ENCODE peak calls at places on chromosomes 13 and 19, in four cellular contexts. E is A549, A is K562, B is HepG2. Z is an unnamed sample.
A peak's percentile ranks its signal among the peaks of the same experiment; 100 is the strongest.

GRCh38 chr13:98998831-98999634 is 21.2 kb upstream of the DOCK9 start:
- DNase-seq in E (no peak), A (peak; percentile 14), B (no peak), Z (peak; percentile 41)

GRCh38 chr13:97276862-97277269 is 54.7 kb downstream of the MBNL2 start:
- DNase-seq in E (no peak), A (no peak), B (no peak), Z (no peak)

GRCh38 chr13:112966776-112967175 is 2.2 kb upstream of the MCF2L start:
- DNase-seq in E (no peak), A (no peak), B (no peak), Z (no peak)

GRCh38 chr13:95137096-95137495 is 164.2 kb downstream of the ABCC4 start:
- DNase-seq in E (no peak), A (no peak), B (no peak), Z (no peak)

GRCh38 chr19:46943150-46943946 is 76.3 kb upstream of the NPAS1 start:
- DNase-seq in E (no peak), A (no peak), B (peak; percentile 83), Z (no peak)

GRCh38 chr13:76745246-76746200 is 140.7 kb downstream of the KCTD12 start:
- DNase-seq in E (no peak), A (no peak), B (no peak), Z (peak; percentile 59)

GRCh38 chr13:41268764-41269163 is 5.4 kb upstream of the MTRF1 start:
- DNase-seq in E (no peak), A (peak; percentile 20), B (no peak), Z (no peak)

GRCh38 chr19:50329146-50329925 is at the start of gene KCNC3:
- DNase-seq in E (peak; percentile 99), A (peak; percentile 100), B (peak; percentile 100), Z (peak; percentile 83)

GRCh38 chr19:54804101-54804500 is 691 bp downstream of the KIR2DL4 start:
- DNase-seq in E (no peak), A (no peak), B (no peak), Z (no peak)

GRCh38 chr19:36115453-36116343 is at the start of gene TBCB:
- DNase-seq in E (peak; percentile 86), A (peak; percentile 82), B (peak; percentile 25), Z (no peak)

GRCh38 chr13:41019578-41020347 is 647 bp upstream of the ELF1 start:
- DNase-seq in E (no peak), A (no peak), B (peak; percentile 80), Z (no peak)

GRCh38 chr13:27918041-27918917 is 1.5 kb upstream of the PDX1 start:
- DNase-seq in E (no peak), A (no peak), B (no peak), Z (no peak)

GRCh38 chr19:7986321-7987083 is 18.9 kb downstream of the ELAVL1 start:
- DNase-seq in E (no peak), A (no peak), B (no peak), Z (no peak)

GRCh38 chr13:25901460-25902376 is 150.1 kb downstream of the SHISA2 start:
- DNase-seq in E (no peak), A (no peak), B (peak; percentile 33), Z (peak; percentile 75)

GRCh38 chr13:33489563-33489962 is 204.0 kb upstream of the STARD13 start:
- DNase-seq in E (no peak), A (no peak), B (no peak), Z (no peak)
- TF ChIP-seq POLR2AphosphoS2 in E (no peak), A (no peak), B (no peak), Z (no peak)

GRCh38 chr19:39424934-39425333 is 10.8 kb downstream of the RPS16 start:
- DNase-seq in E (no peak), A (no peak), B (no peak), Z (no peak)

GRCh38 chr19:39425744-39426143 is 10.0 kb downstream of the RPS16 start:
- DNase-seq in E (no peak), A (no peak), B (no peak), Z (no peak)

GRCh38 chr19:39428309-39429112 is 7.2 kb downstream of the RPS16 start:
- DNase-seq in E (peak; percentile 81), A (no peak), B (peak; percentile 66), Z (no peak)

GRCh38 chr19:39427707-39428106 is 8.0 kb downstream of the RPS16 start:
- DNase-seq in E (no peak), A (no peak), B (no peak), Z (no peak)

GRCh38 chr19:39426170-39426569 is 9.6 kb downstream of the RPS16 start:
- DNase-seq in E (no peak), A (no peak), B (no peak), Z (no peak)
- TF ChIP-seq POLR2AphosphoS2 in E (peak; percentile 39), A (no peak), B (no peak), Z (no peak)

DNA sequence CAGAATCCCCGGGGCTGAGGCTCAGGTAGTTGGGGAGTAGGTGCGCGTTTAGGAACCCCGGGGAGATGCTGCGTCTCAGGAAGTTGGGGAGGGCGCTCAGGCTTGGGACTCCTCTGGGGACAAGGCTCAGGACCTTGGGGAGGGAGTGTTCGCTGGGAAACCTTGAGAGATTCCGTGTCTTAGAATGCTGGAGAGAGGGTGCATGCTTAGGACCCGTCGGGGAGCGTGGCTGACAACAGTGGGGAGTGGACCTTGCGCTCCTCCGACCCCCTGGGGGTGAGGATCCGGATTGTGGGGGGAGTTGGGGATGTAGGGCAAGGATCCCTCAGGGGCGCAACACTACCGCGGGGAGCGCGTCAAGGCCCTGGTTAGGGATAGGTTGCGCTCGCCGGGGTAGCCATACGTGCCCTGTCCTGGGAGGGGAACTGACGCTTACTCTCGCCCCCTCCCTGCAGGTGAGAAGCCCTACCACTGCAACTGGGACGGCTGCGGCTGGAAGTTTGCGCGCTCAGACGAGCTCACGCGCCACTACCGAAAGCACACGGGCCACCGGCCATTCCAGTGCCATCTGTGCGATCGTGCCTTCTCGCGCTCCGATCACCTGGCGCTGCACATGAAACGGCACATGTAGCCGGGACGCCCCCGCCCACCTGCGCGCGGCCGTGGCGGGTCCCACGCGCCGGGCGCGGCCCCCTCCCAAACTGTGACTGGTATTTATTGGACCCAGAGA is 1.9 kb downstream of the KLF2 start:
- DNase-seq in E (no peak), A (no peak), B (no peak), Z (no peak)
- TF ChIP-seq POLR2AphosphoS2 in E (no peak), A (no peak), B (no peak), Z (no peak)

DNA sequence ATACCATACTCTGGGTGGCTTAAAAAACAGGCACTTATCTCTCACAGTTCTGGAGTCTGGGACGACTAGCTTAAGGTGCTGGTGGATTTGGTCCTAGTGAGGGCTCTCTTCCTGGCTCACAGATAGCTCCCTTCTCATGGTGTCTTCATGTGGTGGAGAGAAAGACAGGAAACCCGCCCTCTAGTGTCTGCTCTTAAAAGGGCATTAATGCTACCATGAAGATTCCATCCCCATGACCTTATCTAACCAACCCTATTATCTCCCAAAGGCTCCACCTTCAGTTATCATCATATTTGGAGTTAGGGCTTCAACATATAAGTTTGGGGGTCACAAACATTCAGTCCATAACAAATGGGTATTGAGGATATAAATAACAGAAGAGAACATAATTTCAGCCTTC is 139.4 kb downstream of the HS6ST3 start:
- DNase-seq in E (no peak), A (peak; percentile 28), B (peak; percentile 21), Z (no peak)
- TF ChIP-seq POLR2AphosphoS2 in E (no peak), A (no peak), B (no peak), Z (no peak)

DNA sequence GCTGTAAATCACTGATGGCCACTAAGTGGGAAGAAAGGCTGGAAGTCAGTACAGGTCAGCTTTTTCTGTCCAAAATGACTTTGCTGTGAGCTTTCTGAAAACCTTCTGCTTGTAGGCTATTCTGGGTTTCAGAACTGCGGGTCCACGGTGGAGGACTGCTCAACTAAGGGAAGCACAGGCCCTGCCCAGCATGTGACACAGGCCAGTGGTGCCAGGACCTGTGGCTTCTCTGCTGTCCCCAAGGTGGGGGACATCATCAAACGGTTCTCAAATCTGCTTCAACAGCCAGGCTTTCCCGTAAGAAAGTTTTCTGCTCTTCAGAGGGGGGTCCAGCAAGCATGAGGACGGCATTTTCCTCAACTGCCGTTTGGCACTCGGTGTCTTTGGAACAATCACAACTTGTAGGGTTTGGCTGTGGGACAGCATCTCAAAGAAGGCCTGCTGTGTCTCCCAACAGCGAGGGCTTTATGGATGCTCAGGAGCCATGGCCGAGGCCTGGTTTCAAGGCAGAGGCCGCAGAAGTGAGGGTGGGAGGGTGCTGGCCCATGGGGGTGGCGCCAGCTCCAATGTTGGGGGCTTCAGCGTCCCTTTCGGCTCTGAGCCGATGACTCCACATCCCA is 3.8 kb downstream of the SGTA start:
- DNase-seq in E (no peak), A (no peak), B (no peak), Z (no peak)
- TF ChIP-seq POLR2AphosphoS2 in E (no peak), A (no peak), B (no peak), Z (no peak)

GRCh38 chr19:4375164-4375619 is 25.2 kb downstream of the SH3GL1 start:
- DNase-seq in E (no peak), A (peak; percentile 94), B (peak; percentile 75), Z (no peak)
- TF ChIP-seq POLR2AphosphoS2 in E (no peak), A (no peak), B (no peak), Z (no peak)